ENCODE peak calls at places on chromosomes 3 and 15, in six cellular contexts. S is T-helper 17 cell, U is T-helper 1 cell, V is anterior cingulate cortex, E is M059J, Q is EH. C is an unnamed sample.

GRCh38 chr3:5376761-5377160 is 189.3 kb downstream of the EDEM1 start:
- DNase-seq in U (no peak), S (no peak), V (no peak), E (no peak), Q (no peak), C (no peak)

GRCh38 chr3:127799476-127800222 is 22.7 kb downstream of the MGLL start:
- DNase-seq in S (no peak), U (no peak), V (no peak), E (peak), Q (peak), C (peak)

GRCh38 chr3:49158108-49158709 is 7.9 kb downstream of the CCDC71 start:
- DNase-seq in Q (peak), E (peak), U (peak), V (no peak), S (peak), C (no peak)

GRCh38 chr3:7779331-7779730 is 722.3 kb upstream of the LMCD1 start:
- DNase-seq in S (no peak), U (no peak), E (no peak), Q (no peak), V (no peak), C (no peak)

GRCh38 chr3:89232155-89232554 is 124.7 kb downstream of the EPHA3 start:
- DNase-seq in Q (no peak), S (no peak), E (no peak), U (no peak), V (no peak), C (no peak)

GRCh38 chr3:87793322-87793877 is 265.4 kb downstream of the CGGBP1 start:
- DNase-seq in S (no peak), Q (no peak), V (no peak), U (no peak), E (no peak), C (no peak)

GRCh38 chr3:37926611-37927010 is 64.0 kb upstream of the VILL start:
- DNase-seq in S (no peak), V (no peak), E (no peak), Q (no peak), U (no peak), C (no peak)

GRCh38 chr3:195221876-195222617 is 48.9 kb downstream of the XXYLT1 start:
- DNase-seq in Q (no peak), V (no peak), E (no peak), U (no peak), S (no peak), C (no peak)

GRCh38 chr3:32414527-32415202 is 23.0 kb downstream of the CMTM7 start:
- DNase-seq in Q (peak), E (peak), U (peak), S (no peak), V (no peak), C (no peak)

GRCh38 chr15:90165659-90166489 is 35.3 kb upstream of the SEMA4B start:
- DNase-seq in U (peak), V (no peak), S (no peak), E (peak), Q (peak), C (peak)